ENCODE peak calls at places on chromosomes 4 and X, in ten cellular contexts. N, K, P, H, D, S, B, T, V and G are unnamed samples. For H3K4me1 and H3K9me3, the result is how much of the 10 kb centered on the place peaks cover.

GRCh38 chrX:106875151-106875550 is 28.0 kb downstream of the RIPPLY1 start:
- DNase-seq in N (no peak), K (no peak), P (no peak), H (peak), D (peak), S (no peak), B (no peak), T (no peak), V (no peak), G (no peak)

GRCh38 chrX:76555816-76556215 is 128.3 kb downstream of the MAGEE1 start:
- DNase-seq in N (no peak), K (no peak), P (no peak), H (peak), D (peak), S (no peak), B (no peak), T (peak), V (no peak), G (no peak)

GRCh38 chrX:54978448-54978847 is 15.5 kb downstream of the PFKFB1 start:
- DNase-seq in N (no peak), K (no peak), P (no peak), H (no peak), D (no peak), S (no peak), B (no peak), T (no peak), V (no peak), G (no peak)

GRCh38 chrX:39816871-39817731 is 280.7 kb downstream of the BCOR start:
- DNase-seq in N (no peak), K (no peak), P (no peak), H (peak), D (peak), S (no peak), B (no peak), T (peak), V (no peak), G (no peak)

GRCh38 chr4:77170926-77171325 is 13.9 kb downstream of the CCNG2 start:
- DNase-seq in N (no peak), K (no peak), P (no peak), H (no peak), D (no peak), S (no peak), B (no peak), T (no peak), V (no peak), G (no peak)

GRCh38 chr4:78809928-78810835 is 34.0 kb downstream of the BMP2K start:
- DNase-seq in N (no peak), K (no peak), P (no peak), H (no peak), D (no peak), S (no peak), B (no peak), T (peak), V (no peak), G (no peak)

GRCh38 chr4:51894246-51894645 is 51.3 kb downstream of the DCUN1D4 start:
- DNase-seq in N (no peak), K (no peak), P (no peak), H (peak), D (peak), S (no peak), B (no peak), T (no peak), V (no peak), G (no peak)

GRCh38 chr4:184400375-184400870 is 73.9 kb downstream of the IRF2 start:
- DNase-seq in N (no peak), K (no peak), P (no peak), H (peak), D (peak), S (no peak), B (no peak), T (no peak), V (no peak), G (no peak)

GRCh38 chr4:180057891-180058643 is 2185.1 kb upstream of the TENM3 start:
- DNase-seq in N (no peak), K (peak), P (no peak), H (peak), D (peak), S (no peak), B (no peak), T (peak), V (no peak), G (peak)

DNA sequence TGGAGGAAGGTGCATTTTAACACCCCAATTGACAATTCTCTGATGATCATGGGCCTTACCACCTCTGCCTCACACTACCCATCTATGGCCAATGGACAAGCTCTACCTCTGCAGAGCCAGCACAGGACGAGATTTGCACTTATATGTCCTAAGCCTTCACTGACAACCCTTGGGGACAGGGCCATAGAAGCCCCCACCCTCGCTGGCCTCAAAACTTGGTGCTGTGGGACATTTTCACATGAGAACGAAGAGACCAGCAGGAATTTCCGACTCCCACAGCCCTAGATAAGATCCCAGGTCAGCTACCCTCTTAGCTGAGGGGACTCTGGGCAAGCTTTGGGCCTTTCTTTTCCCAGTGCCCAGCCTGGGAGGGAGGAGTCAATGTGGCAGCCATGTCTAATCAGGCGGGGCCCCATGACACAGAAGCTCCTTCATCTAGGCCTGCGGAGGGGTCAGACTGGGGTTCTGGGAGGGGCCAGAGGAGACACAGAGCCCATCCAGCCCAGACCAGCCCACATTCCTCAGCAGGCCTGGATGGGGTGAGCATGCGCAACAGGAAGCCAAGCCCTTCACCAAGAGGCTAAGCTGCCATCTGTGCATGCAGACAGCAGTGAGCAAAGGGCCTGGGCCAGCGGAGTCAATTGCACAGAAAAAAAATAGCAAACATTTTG is 12.1 kb downstream of the PJA1 start:
- DNase-seq in N (no peak), K (no peak), P (peak), H (no peak), D (no peak), S (no peak), B (peak), T (peak), V (no peak), G (no peak)
- H3K4me1 ChIP-seq in N (under half), K (under half), P (under half), H (under half), D (under half), S (under half), B (under half), T (under half), V (under half), G (under half)

DNA sequence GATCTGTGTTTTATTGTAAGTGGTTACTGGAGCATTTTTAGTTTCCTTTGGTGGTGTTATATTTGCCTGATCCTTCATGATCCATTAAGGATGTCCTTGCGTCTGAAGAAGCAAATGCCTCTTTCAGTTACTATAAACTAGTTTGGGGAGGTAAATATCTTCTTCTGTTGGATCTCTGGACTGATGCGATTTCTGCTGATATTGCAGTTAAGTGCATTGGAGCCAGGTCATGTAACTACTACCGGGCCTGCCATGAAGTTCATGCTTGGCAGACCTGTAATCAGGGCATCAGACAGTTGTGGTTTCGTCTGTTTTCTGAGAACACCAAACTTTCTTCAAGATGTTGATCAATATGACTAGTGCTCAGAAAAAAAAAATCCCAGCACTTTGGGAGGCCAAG is 22.9 kb downstream of the ZNF718 start:
- DNase-seq in N (no peak), K (no peak), P (no peak), H (no peak), D (no peak), S (no peak), B (no peak), T (no peak), V (no peak), G (no peak)
- H3K9me3 ChIP-seq in N (under half), K (half or more), P (half or more), H (half or more), D (under half), S (half or more), B (under half), T (half or more), V (half or more), G (half or more)

GRCh38 chrX:71603618-71604017 is 14.7 kb downstream of the CXCR3 start:
- DNase-seq in N (no peak), K (no peak), P (no peak), H (no peak), D (peak), S (no peak), B (no peak), T (no peak), V (no peak), G (no peak)
- H3K4me3 ChIP-seq in N (no peak), K (no peak), P (no peak), H (no peak), D (no peak), S (no peak), B (no peak), T (no peak), V (no peak), G (no peak)

DNA sequence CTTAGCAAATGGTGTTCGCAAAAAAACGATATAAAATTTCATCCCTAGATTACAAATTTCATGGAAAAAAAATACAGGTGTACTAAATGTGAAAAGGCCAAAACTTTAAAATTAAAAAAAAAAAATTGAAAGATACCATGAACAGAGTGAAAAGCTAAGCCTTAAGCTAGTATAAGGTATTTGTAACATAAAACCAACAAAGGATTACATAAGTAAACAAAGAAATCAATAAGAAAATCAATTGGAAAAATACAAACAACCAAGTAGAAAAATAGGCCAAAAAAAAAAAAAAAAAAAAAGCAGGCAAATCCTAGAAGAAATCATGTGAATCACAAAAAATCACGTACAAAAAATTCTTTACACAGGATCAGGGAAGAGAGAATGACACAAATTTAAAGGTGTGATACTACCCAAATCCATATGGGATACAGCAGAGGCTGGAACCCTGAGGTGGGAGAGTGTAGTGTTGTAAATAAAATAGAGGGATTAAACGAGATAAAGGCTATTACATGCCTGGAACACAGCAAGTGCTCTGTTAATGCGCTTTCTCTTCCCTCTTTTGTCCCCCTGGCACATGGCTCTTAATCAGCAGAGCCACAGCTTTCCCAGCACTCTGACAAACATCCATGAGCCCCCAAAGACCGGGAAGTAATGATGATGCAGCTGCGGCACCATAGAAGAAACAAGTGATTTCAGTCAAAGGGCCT is 85.7 kb downstream of the RASL11B start:
- DNase-seq in N (no peak), K (no peak), P (no peak), H (no peak), D (no peak), S (no peak), B (no peak), T (no peak), V (no peak), G (no peak)
- H3K4me1 ChIP-seq in N (under half), K (under half), P (under half), H (under half), D (under half), S (under half), B (under half), T (under half), V (under half), G (under half)

DNA sequence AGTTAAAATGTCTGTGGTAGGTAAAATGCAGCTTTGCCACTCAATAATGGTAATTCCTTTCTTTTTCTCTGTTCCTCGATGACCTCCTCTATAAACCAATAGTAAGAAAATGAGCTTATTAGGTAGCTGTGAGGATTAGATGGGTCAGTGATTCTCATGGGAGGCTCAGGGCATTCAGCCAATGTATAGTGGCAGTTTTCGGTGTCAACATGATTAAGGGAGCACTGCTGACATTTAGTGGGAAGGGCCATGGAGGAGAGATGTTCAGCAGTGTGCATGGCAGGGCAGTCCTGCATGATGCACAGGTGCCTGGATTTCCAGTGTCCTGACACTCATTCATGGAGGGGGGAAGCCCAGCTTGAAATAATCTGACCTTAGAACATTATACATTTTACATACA is 232.8 kb downstream of the PDGFC start:
- DNase-seq in N (no peak), K (no peak), P (no peak), H (no peak), D (no peak), S (no peak), B (no peak), T (no peak), V (no peak), G (no peak)
- H3K9me3 ChIP-seq in N (under half), K (under half), P (under half), H (under half), D (under half), S (under half), B (under half), T (under half), V (under half), G (under half)

GRCh38 chr4:41290486-41290885 is 33.8 kb downstream of the UCHL1 start:
- DNase-seq in N (no peak), K (no peak), P (no peak), H (no peak), D (no peak), S (peak), B (no peak), T (no peak), V (no peak), G (no peak)
- H3K4me3 ChIP-seq in N (no peak), K (no peak), P (no peak), H (no peak), D (no peak), S (no peak), B (no peak), T (no peak), V (no peak), G (no peak)

GRCh38 chr4:73676136-73676535 is 55.9 kb upstream of the RASSF6 start:
- DNase-seq in N (no peak), K (no peak), P (no peak), H (no peak), D (no peak), S (no peak), B (no peak), T (no peak), V (no peak), G (no peak)

GRCh38 chr4:73676881-73677323 is 56.7 kb upstream of the RASSF6 start:
- DNase-seq in N (no peak), K (no peak), P (peak), H (no peak), D (peak), S (no peak), B (no peak), T (peak), V (no peak), G (no peak)

GRCh38 chr4:73682508-73682907 is 57.9 kb upstream of the CXCL8 start:
- DNase-seq in N (no peak), K (no peak), P (no peak), H (no peak), D (no peak), S (no peak), B (no peak), T (no peak), V (no peak), G (no peak)

GRCh38 chr4:73683033-73683432 is 57.3 kb upstream of the CXCL8 start:
- DNase-seq in N (no peak), K (no peak), P (no peak), H (no peak), D (no peak), S (no peak), B (no peak), T (no peak), V (no peak), G (no peak)

GRCh38 chr4:73679836-73680235 is 59.6 kb upstream of the RASSF6 start:
- DNase-seq in N (no peak), K (no peak), P (no peak), H (no peak), D (peak), S (no peak), B (no peak), T (no peak), V (no peak), G (no peak)
- H3K4me1 ChIP-seq in N (under half), K (under half), P (under half), H (under half), D (under half), S (under half), B (under half), T (under half), V (under half), G (under half)

DNA sequence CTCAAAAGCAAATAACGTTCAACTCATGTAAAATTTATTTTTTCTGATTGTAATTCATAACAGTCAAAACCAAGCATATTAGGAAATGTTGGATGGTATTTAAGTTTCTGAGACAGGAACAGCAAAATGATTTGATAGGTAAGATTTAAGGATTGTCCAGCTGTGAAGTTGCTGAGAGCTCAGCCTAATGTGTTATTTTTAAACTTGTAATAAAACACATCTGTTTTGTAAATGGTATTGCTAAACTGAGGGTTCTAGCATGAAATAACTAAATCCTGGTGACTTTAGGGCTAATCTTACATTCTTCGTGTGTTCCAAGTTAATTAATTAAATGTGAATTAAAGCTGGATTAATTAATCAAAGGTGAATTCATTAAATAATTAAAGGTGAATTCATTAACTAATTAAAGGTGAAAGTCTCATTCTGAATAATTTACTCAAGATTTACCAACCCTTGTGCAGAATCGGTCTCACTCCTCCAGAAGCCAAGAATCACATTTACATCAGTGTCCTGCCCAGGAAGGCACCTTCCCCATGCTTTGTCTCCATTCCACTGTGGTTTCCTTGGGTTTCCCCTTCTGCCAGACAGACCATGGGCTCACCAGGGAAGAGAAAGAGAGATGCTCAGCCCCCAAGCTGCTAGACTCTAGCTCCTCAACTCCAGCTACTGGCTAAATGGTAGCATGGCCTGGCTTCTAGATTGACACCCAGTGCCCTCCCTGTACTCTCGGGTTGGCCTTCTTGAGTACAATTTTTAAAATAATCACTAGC is 13.2 kb downstream of the TLR10 start:
- DNase-seq in N (no peak), K (no peak), P (no peak), H (peak), D (no peak), S (no peak), B (no peak), T (no peak), V (no peak), G (no peak)
- H3K9me3 ChIP-seq in N (under half), K (under half), P (under half), H (under half), D (under half), S (under half), B (under half), T (under half), V (under half), G (under half)